ENCODE peak calls at places on chromosomes 2 and 18, in seven cellular contexts. Q is MCF 10A, R is esophagus squamous epithelium, S is HT1080, U is HTR-8/SVneo, B is erythroblast, I is astrocyte of the spinal cord. Z is an unnamed sample.

GRCh38 chr2:120820885-120821279 is 85.2 kb downstream of the GLI2 start:
- DNase-seq in Q (no peak), R (no peak), S (no peak), U (no peak), B (no peak), I (peak; percentile 77), Z (peak; percentile 64)

GRCh38 chr2:195343942-195344530 is 313.0 kb upstream of the SLC39A10 start:
- DNase-seq in Q (no peak), R (no peak), S (peak; percentile 25), U (no peak), B (no peak), I (peak; percentile 40), Z (no peak)

GRCh38 chr2:211479496-211480150 is 923.2 kb downstream of the CPS1 start:
- DNase-seq in Q (no peak), R (no peak), S (no peak), U (no peak), B (no peak), I (no peak), Z (no peak)

GRCh38 chr2:199771948-199772692 is 78.9 kb downstream of the FTCDNL1 start:
- DNase-seq in Q (no peak), R (no peak), S (peak; percentile 30), U (no peak), B (peak; percentile 8), I (no peak), Z (no peak)

GRCh38 chr18:55997156-55997561 is 409.2 kb upstream of the TCF4 start:
- DNase-seq in Q (peak; percentile 23), R (no peak), S (no peak), U (no peak), B (no peak), I (no peak), Z (no peak)

GRCh38 chr2:220163486-220163885 is 536.1 kb downstream of the SLC4A3 start:
- DNase-seq in Q (no peak), R (no peak), S (peak; percentile 33), U (no peak), B (no peak), I (no peak), Z (no peak)

GRCh38 chr2:188979730-188980123 is 5.6 kb downstream of the COL3A1 start:
- DNase-seq in Q (no peak), R (no peak), S (no peak), U (no peak), B (no peak), I (no peak), Z (peak; percentile 64)

GRCh38 chr2:164981217-164981990 is 26.1 kb upstream of the SLC38A11 start:
- DNase-seq in Q (peak; percentile 4), R (no peak), S (peak; percentile 64), U (no peak), B (no peak), I (peak; percentile 53), Z (no peak)

GRCh38 chr2:46335404-46335965 is 38.3 kb downstream of the EPAS1 start:
- DNase-seq in Q (peak; percentile 56), R (no peak), S (no peak), U (peak; percentile 62), B (peak; percentile 12), I (peak; percentile 75), Z (peak; percentile 68)

GRCh38 chr2:210792000-210792399 is 235.6 kb downstream of the CPS1 start:
- DNase-seq in Q (no peak), R (no peak), S (no peak), U (no peak), B (no peak), I (no peak), Z (peak; percentile 10)

GRCh38 chr2:120740765-120741513 is 5.3 kb downstream of the GLI2 start:
- DNase-seq in Q (no peak), R (no peak), S (no peak), U (no peak), B (no peak), I (peak; percentile 40), Z (peak; percentile 83)

GRCh38 chr18:24611075-24611474 is 150.6 kb downstream of the HRH4 start:
- DNase-seq in Q (no peak), R (no peak), S (no peak), U (no peak), B (no peak), I (no peak), Z (no peak)

GRCh38 chr2:201642579-201643215 is 606 bp downstream of the TMEM237 start:
- DNase-seq in Q (peak; percentile 85), R (peak; percentile 8), S (peak; percentile 67), U (peak; percentile 83), B (peak; percentile 85), I (no peak), Z (peak; percentile 87)

GRCh38 chr2:171409436-171409971 is 24.3 kb downstream of the METTL8 start:
- DNase-seq in Q (peak; percentile 46), R (no peak), S (no peak), U (no peak), B (no peak), I (peak; percentile 40), Z (no peak)

GRCh38 chr18:22544626-22545025 is 126.9 kb upstream of the CTAGE1 start:
- DNase-seq in Q (no peak), R (no peak), S (no peak), U (no peak), B (no peak), I (no peak), Z (no peak)

GRCh38 chr18:70250781-70251180 is 38.1 kb upstream of the SOCS6 start:
- DNase-seq in Q (no peak), R (no peak), S (no peak), U (no peak), B (no peak), I (no peak), Z (no peak)

GRCh38 chr2:234880551-234881211 is 71.1 kb upstream of the SH3BP4 start:
- DNase-seq in Q (peak; percentile 96), R (no peak), S (peak; percentile 87), U (peak; percentile 35), B (no peak), I (peak; percentile 93), Z (no peak)

GRCh38 chr18:44060197-44060596 is 620.5 kb upstream of the SETBP1 start:
- DNase-seq in Q (no peak), R (no peak), S (no peak), U (no peak), B (no peak), I (no peak), Z (no peak)

GRCh38 chr2:74524955-74525716 is 895 bp downstream of the DQX1 start:
- DNase-seq in Q (no peak), R (no peak), S (no peak), U (no peak), B (no peak), I (no peak), Z (no peak)

GRCh38 chr2:126790987-126791780 is 107.5 kb upstream of the TEX51 start:
- DNase-seq in Q (no peak), R (no peak), S (no peak), U (no peak), B (no peak), I (no peak), Z (no peak)

GRCh38 chr2:168920504-168921157 is 19.5 kb downstream of the G6PC2 start:
- DNase-seq in Q (peak; percentile 56), R (no peak), S (peak; percentile 38), U (peak; percentile 24), B (peak; percentile 65), I (peak; percentile 36), Z (peak; percentile 60)

GRCh38 chr2:57842531-57842930 is 204.1 kb upstream of the VRK2 start:
- DNase-seq in Q (peak; percentile 26), R (no peak), S (peak; percentile 84), U (no peak), B (no peak), I (peak; percentile 59), Z (peak; percentile 1)

GRCh38 chr2:18701546-18701945 is 112.2 kb upstream of the NT5C1B start:
- DNase-seq in Q (no peak), R (no peak), S (no peak), U (no peak), B (no peak), I (no peak), Z (no peak)

GRCh38 chr18:51066273-51066672 is 36.3 kb downstream of the SMAD4 start:
- DNase-seq in Q (no peak), R (no peak), S (no peak), U (no peak), B (no peak), I (peak; percentile 27), Z (peak; percentile 59)

GRCh38 chr18:58599106-58599505 is 29.8 kb downstream of the ALPK2 start:
- DNase-seq in Q (peak; percentile 27), R (no peak), S (no peak), U (no peak), B (no peak), I (peak; percentile 29), Z (no peak)

GRCh38 chr2:28251337-28251736 is 141.3 kb upstream of the FOSL2 start:
- DNase-seq in Q (no peak), R (no peak), S (no peak), U (no peak), B (no peak), I (no peak), Z (no peak)

GRCh38 chr18:5673576-5673975 is 129.8 kb upstream of the EPB41L3 start:
- DNase-seq in Q (no peak), R (no peak), S (no peak), U (no peak), B (no peak), I (no peak), Z (no peak)

GRCh38 chr2:107062173-107062572 is 176.2 kb upstream of the ST6GAL2 start:
- DNase-seq in Q (no peak), R (no peak), S (no peak), U (no peak), B (no peak), I (no peak), Z (no peak)

GRCh38 chr2:205860847-205861246 is 178.5 kb downstream of the NRP2 start:
- DNase-seq in Q (no peak), R (no peak), S (no peak), U (no peak), B (no peak), I (no peak), Z (no peak)

GRCh38 chr2:201794261-201794660 is 12.1 kb upstream of the CDK15 start:
- DNase-seq in Q (no peak), R (no peak), S (no peak), U (no peak), B (no peak), I (no peak), Z (no peak)

GRCh38 chr2:109000654-109001600 is 11.9 kb upstream of the EDAR start:
- DNase-seq in Q (peak; percentile 52), R (no peak), S (no peak), U (no peak), B (no peak), I (no peak), Z (no peak)

GRCh38 chr2:10076988-10077527 is 3.2 kb downstream of the CYS1 start:
- DNase-seq in Q (no peak), R (no peak), S (no peak), U (no peak), B (no peak), I (no peak), Z (no peak)

Z was measured in cardiac muscle cell.